ENCODE peak calls at places on chromosomes 4 and X, in four cellular contexts. S is IMR-90, V is mesenchymal stem cell, Y is neuronal stem cell. L is an unnamed sample. For H3K4me1, the result is how much of the 10 kb centered on the place peaks cover.

GRCh38 chrX:25079020-25079419 is 63.3 kb upstream of the ARX start:
- DNase-seq in S (no peak), V (no peak), Y (no peak), L (no peak)

GRCh38 chr4:171067422-171067821 is 745.8 kb upstream of the GALNTL6 start:
- DNase-seq in S (no peak), V (peak), Y (no peak), L (no peak)

GRCh38 chr4:79913581-79913980 is 159.4 kb downstream of the ANTXR2 start:
- DNase-seq in S (peak), V (peak), Y (no peak), L (no peak)

GRCh38 chr4:153789741-153790651 is 1.1 kb upstream of the SFRP2 start:
- DNase-seq in S (no peak), V (peak), Y (peak), L (peak)

GRCh38 chrX:51837926-51838325 is 55.5 kb upstream of the MAGED1 start:
- DNase-seq in S (peak), V (peak), Y (no peak), L (no peak)

GRCh38 chrX:97907791-97908190 is 1024.1 kb downstream of the RPA4 start:
- DNase-seq in S (no peak), V (no peak), Y (no peak), L (no peak)

GRCh38 chrX:81577028-81577427 is 375.1 kb downstream of the SH3BGRL start:
- DNase-seq in S (no peak), V (no peak), Y (no peak), L (no peak)

GRCh38 chr4:105474110-105474518 is 252 bp upstream of the PPA2 start:
- DNase-seq in S (peak), V (no peak), Y (no peak), L (peak)

GRCh38 chr4:173940146-173940545 is 343.3 kb downstream of the FBXO8 start:
- DNase-seq in S (no peak), V (no peak), Y (no peak), L (no peak)
- H3K4me1 ChIP-seq in S (under half), V (under half), Y (under half), L (under half)

GRCh38 chrX:78493180-78493579 is 165.8 kb upstream of the CYSLTR1 start:
- DNase-seq in S (no peak), V (no peak), Y (no peak), L (no peak)
- H2AFZ ChIP-seq in S (no peak), V (no peak), Y (no peak), L (no peak)

GRCh38 chrX:41023098-41023497 is 62.1 kb upstream of the USP9X start:
- DNase-seq in S (no peak), V (no peak), Y (no peak), L (no peak)

GRCh38 chrX:41014776-41015175 is 70.5 kb upstream of the USP9X start:
- DNase-seq in S (peak), V (no peak), Y (no peak), L (no peak)

GRCh38 chrX:41024755-41025154 is 60.5 kb upstream of the USP9X start:
- DNase-seq in S (no peak), V (no peak), Y (no peak), L (no peak)

GRCh38 chrX:41022579-41022978 is 62.7 kb upstream of the USP9X start:
- DNase-seq in S (peak), V (no peak), Y (no peak), L (no peak)

GRCh38 chrX:41019041-41019392 is 66.2 kb upstream of the USP9X start:
- DNase-seq in S (no peak), V (no peak), Y (no peak), L (no peak)
- H3K23ac ChIP-seq in S (no peak), V (no peak), Y (no peak), L (no peak)

GRCh38 chr4:95638920-95639501 is 90.2 kb upstream of the UNC5C start:
- DNase-seq in S (no peak), V (peak), Y (no peak), L (no peak)
- H3K4me1 ChIP-seq in S (under half), V (under half), Y (under half), L (under half)

GRCh38 chr4:187478292-187479205 is 517.0 kb upstream of the ZFP42 start:
- DNase-seq in S (peak), V (peak), Y (no peak), L (no peak)
- H2AFZ ChIP-seq in S (peak), V (peak), Y (no peak), L (no peak)

GRCh38 chrX:54529559-54530357 is at the start of gene GNL3L:
- DNase-seq in S (peak), V (peak), Y (peak), L (peak)
- H3K23ac ChIP-seq in S (peak), V (no peak), Y (no peak), L (no peak)

L was measured in H9.